ENCODE peak calls at places on chromosomes 6 and 20, in four cellular contexts. Z, L, R and B are unnamed samples.
A peak's percentile ranks its signal among the peaks of the same experiment; 100 is the strongest.

GRCh38 chr6:111805511-111806181 is 67.6 kb downstream of the FYN start:
- DNase-seq in Z (no peak), L (no peak), R (no peak), B (no peak)

GRCh38 chr6:109513571-109514071 is 30.6 kb upstream of the ZBTB24 start:
- DNase-seq in Z (no peak), L (no peak), R (no peak), B (no peak)

GRCh38 chr6:9112548-9112947 is 677.2 kb upstream of the SLC35B3 start:
- DNase-seq in Z (no peak), L (no peak), R (no peak), B (no peak)

GRCh38 chr20:47985092-47985850 is 200.0 kb upstream of the SULF2 start:
- DNase-seq in Z (no peak), L (no peak), R (no peak), B (no peak)

GRCh38 chr20:24798930-24799705 is 150.0 kb upstream of the CST7 start:
- DNase-seq in Z (no peak), L (no peak), R (peak; percentile 15), B (no peak)

GRCh38 chr6:36245572-36246031 is 24.3 kb upstream of the PNPLA1 start:
- DNase-seq in Z (no peak), L (peak; percentile 45), R (no peak), B (no peak)

GRCh38 chr6:41967312-41968287 is 26.0 kb upstream of the CCND3 start:
- DNase-seq in Z (peak; percentile 63), L (no peak), R (no peak), B (no peak)

GRCh38 chr6:74256387-74257180 is 560.6 kb downstream of the CD109 start:
- DNase-seq in Z (no peak), L (no peak), R (no peak), B (no peak)

GRCh38 chr20:51036827-51037229 is 13.9 kb upstream of the KCNG1 start:
- DNase-seq in Z (peak; percentile 49), L (no peak), R (no peak), B (no peak)

GRCh38 chr20:20932156-20932555 is 174.0 kb downstream of the LINC00237 start:
- DNase-seq in Z (no peak), L (no peak), R (no peak), B (no peak)

GRCh38 chr6:151436300-151436699 is 15.6 kb downstream of the RMND1 start:
- DNase-seq in Z (no peak), L (no peak), R (no peak), B (no peak)

GRCh38 chr6:104459543-104459942 is 400.2 kb downstream of the HACE1 start:
- DNase-seq in Z (no peak), L (no peak), R (no peak), B (no peak)

GRCh38 chr6:114941078-114941477 is 598.3 kb upstream of the HS3ST5 start:
- DNase-seq in Z (no peak), L (no peak), R (no peak), B (no peak)

GRCh38 chr6:103455275-103455674 is 1404.4 kb downstream of the HACE1 start:
- DNase-seq in Z (no peak), L (no peak), R (no peak), B (no peak)

DNA sequence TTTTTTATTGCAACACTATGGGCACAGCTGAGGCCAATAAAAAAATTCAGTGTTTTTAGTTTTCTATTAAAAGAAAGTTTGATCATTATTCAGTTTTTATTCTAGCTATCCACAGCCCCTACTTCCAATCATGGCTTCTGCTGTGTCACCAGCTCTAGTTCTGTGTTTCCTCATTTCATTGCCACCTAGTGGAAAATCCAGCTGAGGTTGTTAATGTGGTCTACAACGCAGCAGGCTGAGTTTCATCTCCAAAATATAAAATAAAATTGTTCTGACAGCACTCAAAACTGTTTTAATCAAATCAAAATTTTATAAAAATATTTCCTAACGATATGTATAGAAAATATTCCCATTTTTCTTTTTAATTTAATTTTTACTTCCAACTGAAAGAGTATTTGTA is 13.6 kb downstream of the COL9A1 start:
- DNase-seq in Z (no peak), L (no peak), R (no peak), B (no peak)
- TF ChIP-seq CTCF in Z (no peak), L (no peak), R (no peak), B (no peak)

DNA sequence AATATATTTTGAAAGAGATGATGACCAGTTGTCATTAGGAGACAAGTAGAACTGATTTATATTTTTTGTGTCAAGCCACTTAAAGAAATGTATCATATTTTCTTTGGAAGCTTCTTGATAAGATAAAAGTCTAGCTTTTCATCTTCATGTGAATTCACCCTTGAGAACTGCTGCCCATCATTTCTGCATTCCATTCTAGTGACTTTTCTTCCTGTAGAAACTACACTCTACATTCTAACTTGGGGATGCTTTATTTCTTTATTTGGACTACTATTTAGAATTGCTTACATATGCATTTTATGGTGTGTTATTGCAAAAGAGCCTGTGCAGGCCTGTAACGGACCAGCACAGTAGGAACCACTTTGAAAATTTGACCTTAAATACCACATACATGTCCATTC is 335.0 kb upstream of the KCNQ5 start:
- DNase-seq in Z (no peak), L (no peak), R (no peak), B (no peak)
- H3K27ac ChIP-seq in Z (no peak overlapping the region), L (no peak overlapping the region), R (no peak overlapping the region), B (no peak overlapping the region)

GRCh38 chr6:250676-251075 is 41.6 kb upstream of the DUSP22 start:
- DNase-seq in Z (no peak), L (no peak), R (no peak), B (no peak)
- H3K4me3 ChIP-seq in Z (no peak overlapping the region), L (no peak overlapping the region), R (no peak overlapping the region), B (no peak overlapping the region)

GRCh38 chr6:8006208-8006607 is 58.0 kb downstream of the BLOC1S5 start:
- DNase-seq in Z (peak; percentile 27), L (no peak), R (no peak), B (no peak)
- TF ChIP-seq CTCF in Z (peak; percentile 68), L (no peak), R (peak; percentile 53), B (peak; percentile 19)